ENCODE peak calls at places on chromosomes 4 and X, in four cellular contexts. One of them, this sample, is unnamed.
A peak's percentile ranks its signal among the peaks of the same experiment; 100 is the strongest.

GRCh38 chr4:133151301-133151680 is 2.2 kb downstream of the PCDH10 start:
- DNase-seq in A172: peak; percentile 28
- DNase-seq in Calu3: no peak
- DNase-seq in psoas muscle: no peak
- DNase-seq in this sample: no peak

GRCh38 chr4:158172558-158173258 is at the start of gene GASK1B:
- DNase-seq in A172: peak; percentile 70
- DNase-seq in Calu3: peak; percentile 28
- DNase-seq in psoas muscle: no peak
- DNase-seq in this sample: no peak

GRCh38 chrX:145563159-145563558 is 254.5 kb upstream of the SLITRK2 start:
- DNase-seq in A172: no peak
- DNase-seq in Calu3: no peak
- DNase-seq in psoas muscle: no peak
- DNase-seq in this sample: no peak

GRCh38 chr4:145248971-145249370 is 68.6 kb upstream of the OTUD4 start:
- DNase-seq in A172: no peak
- DNase-seq in Calu3: no peak
- DNase-seq in psoas muscle: no peak
- DNase-seq in this sample: no peak

GRCh38 chrX:18548996-18549395 is 122.9 kb downstream of the RS1 start:
- DNase-seq in A172: no peak
- DNase-seq in Calu3: no peak
- DNase-seq in psoas muscle: no peak
- DNase-seq in this sample: no peak

GRCh38 chr4:1371151-1371830 is 24.3 kb downstream of the UVSSA start:
- DNase-seq in A172: no peak
- DNase-seq in Calu3: no peak
- DNase-seq in psoas muscle: no peak
- DNase-seq in this sample: peak; percentile 16

GRCh38 chrX:150849486-150849885 is 49.0 kb downstream of the CD99L2 start:
- DNase-seq in A172: no peak
- DNase-seq in Calu3: no peak
- DNase-seq in psoas muscle: no peak
- DNase-seq in this sample: no peak

GRCh38 chrX:19613645-19614323 is 98.5 kb upstream of the MAP3K15 start:
- DNase-seq in A172: no peak
- DNase-seq in Calu3: no peak
- DNase-seq in psoas muscle: peak; percentile 16
- DNase-seq in this sample: no peak

GRCh38 chr4:169658970-169659735 is 38.8 kb downstream of the CLCN3 start:
- DNase-seq in A172: no peak
- DNase-seq in Calu3: no peak
- DNase-seq in psoas muscle: no peak
- DNase-seq in this sample: no peak

GRCh38 chr4:7068883-7069282 is 1.0 kb upstream of the GRPEL1 start:
- DNase-seq in A172: no peak
- DNase-seq in Calu3: no peak
- DNase-seq in psoas muscle: no peak
- DNase-seq in this sample: no peak